ENCODE peak calls at places on chromosome 9, in seven cellular contexts. I is MCF 10A, O is ovary, W is MM.1S, Y is upper lobe of left lung, D is gastrocnemius medialis, L is kidney epithelial cell. T is an unnamed sample.

GRCh38 chr9:126326228-126327015 is at the start of gene MVB12B:
- DNase-seq in I (peak), O (peak), L (no peak), Y (peak), W (peak), D (no peak), T (peak)

GRCh38 chr9:27154923-27155322 is 45.9 kb downstream of the TEK start:
- DNase-seq in W (no peak), D (no peak), I (peak), Y (peak), L (peak), O (no peak), T (no peak)

GRCh38 chr9:121631115-121631514 is 20.3 kb upstream of the DAB2IP start:
- DNase-seq in O (no peak), Y (no peak), D (no peak), L (no peak), I (no peak), W (no peak), T (no peak)

GRCh38 chr9:93944011-93944410 is 11.1 kb downstream of the BARX1 start:
- DNase-seq in D (no peak), L (no peak), I (no peak), W (no peak), O (no peak), Y (no peak), T (no peak)

GRCh38 chr9:79279356-79279755 is 292.4 kb upstream of the TLE4 start:
- DNase-seq in O (no peak), I (no peak), W (no peak), D (no peak), Y (no peak), L (no peak), T (no peak)

GRCh38 chr9:106981396-106982287 is 118.7 kb downstream of the ZNF462 start:
- DNase-seq in W (no peak), O (no peak), Y (no peak), D (no peak), I (no peak), L (no peak), T (no peak)

GRCh38 chr9:22693151-22693550 is 246.5 kb downstream of the DMRTA1 start:
- DNase-seq in D (no peak), L (no peak), Y (no peak), O (no peak), I (no peak), W (no peak), T (no peak)

GRCh38 chr9:126453156-126453963 is 126.7 kb downstream of the MVB12B start:
- DNase-seq in W (no peak), D (no peak), I (no peak), O (peak), Y (no peak), L (no peak), T (no peak)

GRCh38 chr9:114372971-114373591 is 14.7 kb downstream of the AKNA start:
- DNase-seq in L (no peak), I (no peak), W (peak), Y (peak), D (no peak), O (no peak), T (no peak)

GRCh38 chr9:108133101-108133500 is 643.5 kb upstream of the KLF4 start:
- DNase-seq in Y (no peak), I (no peak), D (no peak), L (no peak), W (no peak), O (no peak), T (no peak)

GRCh38 chr9:129459550-129460322 is 161.2 kb downstream of the C9orf50 start:
- DNase-seq in W (no peak), Y (no peak), I (no peak), O (no peak), D (no peak), L (no peak), T (no peak)

GRCh38 chr9:124593080-124594058 is 86.2 kb upstream of the NR5A1 start:
- DNase-seq in D (no peak), L (no peak), I (no peak), O (no peak), Y (no peak), W (no peak), T (peak)

GRCh38 chr9:130930804-130931349 is 8.2 kb downstream of the FIBCD1 start:
- DNase-seq in D (no peak), O (no peak), W (no peak), L (no peak), Y (no peak), I (no peak), T (no peak)

GRCh38 chr9:68530618-68531017 is 10.1 kb downstream of the TMEM252 start:
- DNase-seq in D (peak), W (no peak), Y (peak), L (no peak), O (peak), I (no peak), T (no peak)

GRCh38 chr9:27518809-27519208 is 5.3 kb upstream of the IFNK start:
- DNase-seq in L (no peak), D (no peak), I (no peak), Y (no peak), O (no peak), W (no peak), T (no peak)

GRCh38 chr9:31597977-31598376 is 786.5 kb upstream of the ACO1 start:
- DNase-seq in D (no peak), O (no peak), W (peak), L (peak), I (peak), Y (no peak), T (no peak)

GRCh38 chr9:99722852-99723251 is 98.8 kb upstream of the NR4A3 start:
- DNase-seq in Y (no peak), O (no peak), I (no peak), L (no peak), D (no peak), W (no peak), T (no peak)

GRCh38 chr9:132755096-132755495 is 84.8 kb downstream of the GTF3C4 start:
- DNase-seq in Y (no peak), L (no peak), D (no peak), O (no peak), W (no peak), I (no peak), T (no peak)

GRCh38 chr9:3018691-3019230 is 174.9 kb upstream of the PUM3 start:
- DNase-seq in L (no peak), I (no peak), O (no peak), Y (no peak), D (no peak), W (no peak), T (no peak)

GRCh38 chr9:126157409-126157808 is 169.2 kb upstream of the MVB12B start:
- DNase-seq in Y (no peak), L (no peak), W (no peak), D (no peak), O (no peak), I (no peak), T (no peak)

GRCh38 chr9:121286688-121286972 is 18.7 kb downstream of the GSN start:
- DNase-seq in O (no peak), D (no peak), I (no peak), Y (no peak), L (no peak), W (no peak), T (no peak)

GRCh38 chr9:78786794-78787193 is 489.9 kb downstream of the PSAT1 start:
- DNase-seq in Y (no peak), L (no peak), O (no peak), D (no peak), W (no peak), I (peak), T (no peak)

GRCh38 chr9:37801287-37801850 is 772 bp downstream of the DCAF10 start:
- DNase-seq in L (no peak), W (peak), O (no peak), D (no peak), Y (peak), I (peak), T (peak)

GRCh38 chr9:6410653-6411052 is 2.3 kb upstream of the UHRF2 start:
- DNase-seq in D (no peak), L (no peak), Y (no peak), I (no peak), W (no peak), O (no peak), T (no peak)

GRCh38 chr9:131478421-131478868 is 24.3 kb upstream of the POMT1 start:
- DNase-seq in W (no peak), I (peak), L (no peak), O (peak), Y (no peak), D (no peak), T (peak)

GRCh38 chr9:77865385-77865784 is 166.2 kb downstream of the GNAQ start:
- DNase-seq in I (no peak), Y (no peak), D (no peak), W (no peak), L (no peak), O (no peak), T (no peak)

GRCh38 chr9:111074395-111074794 is 36.1 kb upstream of the LPAR1 start:
- DNase-seq in D (no peak), W (no peak), Y (peak), L (no peak), I (no peak), O (no peak), T (no peak)

DNA sequence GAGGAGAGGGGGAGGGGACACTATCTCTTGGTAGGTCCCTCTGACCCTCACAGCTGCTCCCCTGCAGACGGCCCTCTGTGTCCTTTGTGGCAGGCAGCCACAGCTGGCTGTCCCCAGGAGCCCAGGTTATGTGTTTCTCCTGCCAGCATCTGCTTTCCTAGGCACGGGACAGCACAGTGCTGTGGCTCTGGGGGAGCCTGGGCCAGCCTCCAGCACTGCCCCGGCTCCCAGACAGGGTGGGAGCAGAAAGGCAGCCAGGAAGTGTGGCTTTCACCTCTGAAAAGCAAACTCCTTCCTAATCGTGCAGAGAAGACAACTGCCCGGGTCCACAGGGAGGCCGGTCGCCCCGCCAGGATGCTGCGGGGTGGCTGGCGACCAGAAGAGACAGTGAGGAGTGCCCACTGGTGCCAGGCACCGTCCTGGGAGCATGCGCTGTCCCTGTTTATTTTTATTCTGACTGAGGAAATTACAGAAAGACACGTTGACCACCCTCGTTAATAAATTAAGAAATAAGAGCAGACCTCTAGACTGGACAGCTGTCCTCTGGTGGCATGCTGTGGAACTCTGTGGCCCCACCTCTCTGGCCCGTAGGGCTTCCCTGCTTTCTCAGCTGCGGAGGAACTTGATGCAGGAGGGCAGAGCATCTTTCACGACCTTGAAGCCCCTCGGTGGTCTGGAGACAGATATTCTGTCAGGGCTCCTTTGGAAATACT is 240.3 kb downstream of the FANCC start:
- DNase-seq in Y (peak), L (no peak), D (no peak), W (no peak), O (peak), I (no peak), T (no peak)
- TF ChIP-seq CTCF in Y (no peak), L (no peak), D (no peak), W (no peak), O (no peak), I (no peak), T (no peak)

DNA sequence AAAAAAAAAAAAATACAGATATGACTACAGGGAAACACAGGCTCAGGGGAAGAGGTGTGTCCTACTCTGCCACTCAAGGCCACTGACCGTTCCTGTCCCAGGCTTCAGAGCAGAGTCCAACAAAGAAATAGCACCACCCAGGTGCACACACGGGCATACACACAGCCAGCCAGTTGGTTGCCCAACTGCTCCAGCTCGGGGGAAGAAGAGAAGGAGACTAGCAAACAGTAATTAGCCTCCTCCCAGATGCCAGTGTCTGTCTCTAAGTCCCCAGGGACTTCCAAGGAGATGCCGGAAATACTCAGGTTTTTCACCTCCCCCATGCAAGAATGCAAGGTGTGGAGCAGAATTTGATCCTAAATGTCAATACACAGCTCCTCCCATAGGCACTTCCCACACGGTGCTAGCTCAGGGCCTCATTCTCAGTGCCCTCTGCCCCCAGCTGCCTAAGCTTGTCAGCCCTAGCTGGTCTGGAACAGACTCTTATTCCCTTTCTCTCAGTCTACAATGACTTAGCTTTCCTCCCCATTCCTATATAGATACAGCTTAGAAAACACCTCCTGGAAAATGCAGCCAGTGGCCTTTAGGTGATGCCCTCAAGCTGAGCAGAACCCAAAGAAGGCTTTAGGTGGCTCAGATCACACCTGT is 1.7 kb downstream of the MYORG start:
- DNase-seq in W (no peak), L (no peak), O (no peak), I (peak), D (peak), Y (peak), T (no peak)
- TF ChIP-seq CTCF in W (no peak), L (no peak), O (no peak), I (no peak), D (no peak), Y (no peak), T (no peak)

DNA sequence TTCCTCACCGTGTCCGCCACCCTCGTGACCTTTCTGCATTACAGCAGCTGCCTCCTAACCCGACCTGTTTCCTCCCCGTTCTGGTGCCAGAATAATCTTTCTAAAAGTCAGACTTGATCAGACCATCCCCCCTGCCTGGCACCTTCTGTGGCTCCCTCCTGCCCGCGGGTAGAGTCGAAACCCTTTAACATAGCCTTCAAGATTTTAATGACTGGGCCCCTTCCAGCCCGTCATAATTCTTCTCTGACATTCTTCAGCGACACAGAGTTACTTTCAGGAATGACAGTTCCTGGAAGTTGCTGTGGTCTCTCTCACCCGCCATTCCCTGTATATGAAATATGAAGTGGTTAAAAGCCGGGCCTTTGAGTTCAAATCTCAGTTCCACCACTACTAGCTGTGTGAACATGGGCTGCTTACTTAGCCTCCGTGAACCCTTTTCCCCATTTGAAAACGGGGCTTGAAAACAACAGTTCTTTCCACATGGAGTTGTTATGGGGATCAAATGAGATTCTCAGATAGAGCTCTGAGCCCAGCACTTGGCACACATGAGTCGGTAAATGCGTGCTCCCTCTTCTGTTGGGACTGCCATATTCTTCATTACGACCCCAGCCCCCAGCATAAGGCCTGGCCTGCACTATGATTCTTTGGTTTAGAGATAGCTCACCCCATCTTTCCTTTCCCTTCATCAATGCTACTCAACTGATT is 715 bp downstream of the NANS start:
- DNase-seq in D (no peak), W (peak), Y (no peak), O (no peak), L (no peak), I (peak), T (no peak)
- TF ChIP-seq CTCF in D (no peak), W (no peak), Y (no peak), O (no peak), L (no peak), I (no peak), T (no peak)

GRCh38 chr9:72843525-72844439 is 109.1 kb downstream of the ALDH1A1 start:
- DNase-seq in I (peak), L (no peak), O (no peak), D (no peak), W (peak), Y (no peak), T (no peak)
- TF ChIP-seq CTCF in I (no peak), L (peak), O (no peak), D (no peak), W (peak), Y (no peak), T (peak)

GRCh38 chr9:104082147-104082546 is 12.0 kb upstream of the SMC2 start:
- DNase-seq in O (no peak), L (no peak), Y (no peak), W (no peak), D (no peak), I (no peak), T (no peak)
- TF ChIP-seq CTCF in O (no peak), L (no peak), Y (no peak), W (no peak), D (no peak), I (no peak), T (no peak)

GRCh38 chr9:134171316-134172197 is 7.2 kb upstream of the RNU6ATAC start:
- DNase-seq in D (no peak), Y (peak), I (peak), O (peak), W (no peak), L (no peak), T (no peak)

GRCh38 chr9:134168731-134169130 is 4.4 kb upstream of the RNU6ATAC start:
- DNase-seq in D (no peak), O (no peak), I (no peak), W (no peak), L (no peak), Y (no peak), T (no peak)

GRCh38 chr9:134169166-134169565 is 4.8 kb upstream of the RNU6ATAC start:
- DNase-seq in W (no peak), D (no peak), Y (no peak), I (no peak), O (no peak), L (no peak), T (no peak)

GRCh38 chr9:134170525-134171315 is 6.4 kb upstream of the RNU6ATAC start:
- DNase-seq in I (no peak), W (no peak), Y (no peak), L (no peak), O (no peak), D (no peak), T (no peak)

GRCh38 chr9:134169724-134170401 is 5.5 kb upstream of the RNU6ATAC start:
- DNase-seq in L (no peak), Y (no peak), W (no peak), O (no peak), I (no peak), D (no peak), T (no peak)
- TF ChIP-seq CTCF in L (no peak), Y (no peak), W (no peak), O (no peak), I (no peak), D (no peak), T (no peak)

GRCh38 chr9:92293452-92294296 is at the start of gene IARS1:
- DNase-seq in O (peak), D (peak), Y (peak), W (peak), L (peak), I (peak), T (peak)
- TF ChIP-seq CTCF in O (peak), D (peak), Y (no peak), W (peak), L (peak), I (no peak), T (peak)

GRCh38 chr9:96686638-96687335 is 31.7 kb upstream of the PRXL2C start:
- DNase-seq in D (peak), W (no peak), O (peak), Y (peak), L (peak), I (no peak), T (peak)
- TF ChIP-seq CTCF in D (peak), W (no peak), O (peak), Y (peak), L (peak), I (no peak), T (peak)